ENCODE peak calls at places on chromosomes 13 and 19, in five cellular contexts. One of them, this sample, is unnamed. For H3K36me3, the result is how much of the 10 kb centered on the place peaks cover.

GRCh38 chr19:13154241-13154778 is 4.1 kb downstream of the IER2 start:
- DNase-seq in cardiac muscle cell: peak
- DNase-seq in GM23338: peak
- DNase-seq in ascending aorta: peak
- DNase-seq in bronchial epithelial cell: peak
- DNase-seq in this sample: no peak

GRCh38 chr13:39818953-39819352 is 163.5 kb downstream of the COG6 start:
- DNase-seq in cardiac muscle cell: peak
- DNase-seq in GM23338: no peak
- DNase-seq in ascending aorta: no peak
- DNase-seq in bronchial epithelial cell: peak
- DNase-seq in this sample: no peak

GRCh38 chr19:13652810-13653590 is 111.3 kb upstream of the MRI1 start:
- DNase-seq in cardiac muscle cell: no peak
- DNase-seq in GM23338: peak
- DNase-seq in ascending aorta: no peak
- DNase-seq in bronchial epithelial cell: no peak
- DNase-seq in this sample: no peak

GRCh38 chr19:9861503-9861902 is 26.4 kb downstream of the PIN1 start:
- DNase-seq in cardiac muscle cell: no peak
- DNase-seq in GM23338: no peak
- DNase-seq in ascending aorta: no peak
- DNase-seq in bronchial epithelial cell: no peak
- DNase-seq in this sample: no peak

GRCh38 chr13:41054919-41055619 is 6.2 kb upstream of the WBP4 start:
- DNase-seq in cardiac muscle cell: no peak
- DNase-seq in GM23338: peak
- DNase-seq in ascending aorta: no peak
- DNase-seq in bronchial epithelial cell: no peak
- DNase-seq in this sample: no peak

GRCh38 chr13:100534147-100534818 is 54.3 kb downstream of the GGACT start:
- DNase-seq in cardiac muscle cell: no peak
- DNase-seq in GM23338: no peak
- DNase-seq in ascending aorta: no peak
- DNase-seq in bronchial epithelial cell: no peak
- DNase-seq in this sample: no peak

GRCh38 chr19:6773323-6773931 is 919 bp downstream of the VAV1 start:
- DNase-seq in cardiac muscle cell: no peak
- DNase-seq in GM23338: peak
- DNase-seq in ascending aorta: no peak
- DNase-seq in bronchial epithelial cell: no peak
- DNase-seq in this sample: peak

GRCh38 chr13:48009298-48009697 is 8.2 kb upstream of the SUCLA2 start:
- DNase-seq in cardiac muscle cell: peak
- DNase-seq in GM23338: no peak
- DNase-seq in ascending aorta: no peak
- DNase-seq in bronchial epithelial cell: peak
- DNase-seq in this sample: no peak

GRCh38 chr19:35136231-35136630 is 1.4 kb upstream of the LGI4 start:
- DNase-seq in cardiac muscle cell: no peak
- DNase-seq in GM23338: no peak
- DNase-seq in ascending aorta: no peak
- DNase-seq in bronchial epithelial cell: no peak
- DNase-seq in this sample: no peak

GRCh38 chr13:99421271-99421670 is 80.0 kb upstream of the TM9SF2 start:
- DNase-seq in cardiac muscle cell: no peak
- DNase-seq in GM23338: no peak
- DNase-seq in ascending aorta: no peak
- DNase-seq in bronchial epithelial cell: no peak
- DNase-seq in this sample: no peak

GRCh38 chr19:55667511-55667910 is 7.5 kb upstream of the EPN1 start:
- DNase-seq in cardiac muscle cell: no peak
- DNase-seq in GM23338: no peak
- DNase-seq in ascending aorta: no peak
- DNase-seq in bronchial epithelial cell: no peak
- DNase-seq in this sample: no peak
- H3K36me3 ChIP-seq in cardiac muscle cell: half or more
- H3K36me3 ChIP-seq in GM23338: under half
- H3K36me3 ChIP-seq in ascending aorta: half or more
- H3K36me3 ChIP-seq in bronchial epithelial cell: half or more
- H3K36me3 ChIP-seq in this sample: half or more

GRCh38 chr19:1089126-1089771 is 5.9 kb downstream of the POLR2E start:
- DNase-seq in cardiac muscle cell: no peak
- DNase-seq in GM23338: no peak
- DNase-seq in ascending aorta: no peak
- DNase-seq in bronchial epithelial cell: no peak
- DNase-seq in this sample: no peak
- H3K36me3 ChIP-seq in cardiac muscle cell: under half
- H3K36me3 ChIP-seq in GM23338: under half
- H3K36me3 ChIP-seq in ascending aorta: half or more
- H3K36me3 ChIP-seq in bronchial epithelial cell: under half
- H3K36me3 ChIP-seq in this sample: under half

DNA sequence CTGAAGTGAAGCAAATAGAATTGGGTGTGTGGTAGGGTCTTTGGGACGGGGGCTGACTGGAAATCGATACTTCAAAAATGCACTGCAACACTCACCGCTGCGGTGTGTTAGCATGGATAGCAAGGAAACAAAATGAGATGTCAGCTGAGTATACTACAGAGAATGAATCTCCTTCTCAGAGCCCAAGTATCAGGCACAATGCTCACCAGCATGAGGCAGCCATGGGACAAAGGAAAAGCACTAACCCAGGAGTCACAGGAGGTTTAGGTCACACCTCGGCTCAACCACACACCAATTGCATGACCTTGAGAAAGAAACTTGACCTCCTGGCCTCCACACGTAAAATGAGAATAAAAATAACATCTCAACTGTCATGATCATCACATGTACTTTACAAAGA is 74.0 kb downstream of the FAM216B start:
- DNase-seq in cardiac muscle cell: no peak
- DNase-seq in GM23338: no peak
- DNase-seq in ascending aorta: no peak
- DNase-seq in bronchial epithelial cell: no peak
- DNase-seq in this sample: no peak
- H3K36me3 ChIP-seq in cardiac muscle cell: under half
- H3K36me3 ChIP-seq in GM23338: half or more
- H3K36me3 ChIP-seq in ascending aorta: under half
- H3K36me3 ChIP-seq in bronchial epithelial cell: under half
- H3K36me3 ChIP-seq in this sample: under half

DNA sequence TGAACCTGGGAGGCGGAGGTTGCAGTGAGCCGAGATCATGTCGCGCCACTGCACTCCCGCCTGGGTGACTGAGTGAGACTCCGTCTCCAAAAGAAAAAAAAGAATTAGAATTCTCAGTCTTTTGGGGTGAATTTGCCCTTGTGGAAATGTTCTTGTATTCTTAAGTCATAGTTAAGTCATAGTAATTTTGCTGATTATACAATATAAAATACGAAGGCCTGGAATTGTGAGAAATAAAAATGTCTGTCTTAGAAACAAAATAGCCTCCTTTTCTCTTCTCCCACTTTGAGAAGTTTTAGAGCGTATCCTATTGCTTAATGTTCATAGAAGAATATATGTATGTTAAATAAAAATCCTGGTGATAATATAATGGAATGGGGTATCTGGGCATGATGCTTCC is 18.1 kb downstream of the SUGT1 start:
- DNase-seq in cardiac muscle cell: no peak
- DNase-seq in GM23338: no peak
- DNase-seq in ascending aorta: no peak
- DNase-seq in bronchial epithelial cell: no peak
- DNase-seq in this sample: no peak
- H3K36me3 ChIP-seq in cardiac muscle cell: under half
- H3K36me3 ChIP-seq in GM23338: under half
- H3K36me3 ChIP-seq in ascending aorta: under half
- H3K36me3 ChIP-seq in bronchial epithelial cell: under half
- H3K36me3 ChIP-seq in this sample: half or more

GRCh38 chr13:31149604-31150003 is 12.1 kb downstream of the HSPH1 start:
- DNase-seq in cardiac muscle cell: no peak
- DNase-seq in GM23338: no peak
- DNase-seq in ascending aorta: no peak
- DNase-seq in bronchial epithelial cell: no peak
- DNase-seq in this sample: no peak

GRCh38 chr13:31150315-31150985 is 11.3 kb downstream of the HSPH1 start:
- DNase-seq in cardiac muscle cell: no peak
- DNase-seq in GM23338: no peak
- DNase-seq in ascending aorta: no peak
- DNase-seq in bronchial epithelial cell: no peak
- DNase-seq in this sample: no peak

GRCh38 chr13:31154939-31155338 is 6.8 kb downstream of the HSPH1 start:
- DNase-seq in cardiac muscle cell: no peak
- DNase-seq in GM23338: no peak
- DNase-seq in ascending aorta: no peak
- DNase-seq in bronchial epithelial cell: no peak
- DNase-seq in this sample: no peak

GRCh38 chr13:31151837-31152236 is 9.9 kb downstream of the HSPH1 start:
- DNase-seq in cardiac muscle cell: no peak
- DNase-seq in GM23338: no peak
- DNase-seq in ascending aorta: no peak
- DNase-seq in bronchial epithelial cell: no peak
- DNase-seq in this sample: no peak
- H3K36me3 ChIP-seq in cardiac muscle cell: half or more
- H3K36me3 ChIP-seq in GM23338: half or more
- H3K36me3 ChIP-seq in ascending aorta: half or more
- H3K36me3 ChIP-seq in bronchial epithelial cell: under half
- H3K36me3 ChIP-seq in this sample: half or more

DNA sequence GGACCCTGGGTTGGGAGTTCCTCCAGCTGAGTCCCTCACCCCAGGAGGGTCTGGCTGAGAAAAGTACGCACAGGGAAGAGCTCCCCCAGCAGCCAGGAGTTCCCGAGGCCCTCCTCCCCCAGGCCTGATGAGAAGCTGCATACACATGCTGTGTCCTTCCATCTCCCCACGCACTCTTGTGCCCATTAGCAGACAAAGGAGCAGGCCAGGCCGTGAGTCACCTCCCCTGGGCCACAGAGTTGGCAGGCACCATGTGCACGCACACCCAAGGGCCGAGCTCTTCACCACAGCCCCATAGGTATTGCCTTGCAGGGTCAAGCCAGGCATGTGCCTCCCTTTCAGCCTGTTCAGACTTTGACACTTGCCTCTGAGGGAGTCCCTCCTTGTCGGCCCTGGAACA is 17.5 kb downstream of the MAU2 start:
- DNase-seq in cardiac muscle cell: no peak
- DNase-seq in GM23338: no peak
- DNase-seq in ascending aorta: no peak
- DNase-seq in bronchial epithelial cell: no peak
- DNase-seq in this sample: no peak
- H3K36me3 ChIP-seq in cardiac muscle cell: under half
- H3K36me3 ChIP-seq in GM23338: under half
- H3K36me3 ChIP-seq in ascending aorta: half or more
- H3K36me3 ChIP-seq in bronchial epithelial cell: under half
- H3K36me3 ChIP-seq in this sample: under half

GRCh38 chr13:69690999-69691398 is 416.6 kb upstream of the ATXN8OS start:
- DNase-seq in cardiac muscle cell: no peak
- DNase-seq in GM23338: no peak
- DNase-seq in ascending aorta: no peak
- DNase-seq in bronchial epithelial cell: no peak
- DNase-seq in this sample: no peak
- H3K36me3 ChIP-seq in cardiac muscle cell: under half
- H3K36me3 ChIP-seq in GM23338: under half
- H3K36me3 ChIP-seq in ascending aorta: under half
- H3K36me3 ChIP-seq in bronchial epithelial cell: under half
- H3K36me3 ChIP-seq in this sample: under half

This sample was measured in SK-N-MC.